ENCODE peak calls at places on chromosomes 3 and 15, in nine cellular contexts. L is uterus, F is B cell, C is mesothelial cell of epicardium, U is stomach, R is adrenal gland, G is left lung, B is GM12865, X is HFFc6. T is an unnamed sample.

GRCh38 chr3:62159056-62159455 is 214.3 kb downstream of the FEZF2 start:
- DNase-seq in L (no peak), F (no peak), C (no peak), U (no peak), R (peak; percentile 46), G (no peak), B (no peak), X (no peak), T (no peak)

GRCh38 chr3:161348791-161349400 is 22.4 kb downstream of the SPTSSB start:
- DNase-seq in L (no peak), F (no peak), C (no peak), U (no peak), R (no peak), G (no peak), B (no peak), X (no peak), T (no peak)

GRCh38 chr15:42447599-42447998 is 43.3 kb downstream of the ZNF106 start:
- DNase-seq in L (no peak), F (no peak), C (no peak), U (no peak), R (no peak), G (no peak), B (no peak), X (no peak), T (no peak)

GRCh38 chr3:41932511-41932910 is 29.4 kb downstream of the ULK4 start:
- DNase-seq in L (no peak), F (no peak), C (no peak), U (no peak), R (no peak), G (no peak), B (no peak), X (no peak), T (no peak)

GRCh38 chr15:72358532-72359180 is 17.2 kb downstream of the HEXA start:
- DNase-seq in L (peak; percentile 65), F (no peak), C (no peak), U (peak; percentile 37), R (peak; percentile 44), G (peak; percentile 71), B (peak; percentile 75), X (peak; percentile 83), T (no peak)

GRCh38 chr15:71746719-71747118 is 63.6 kb upstream of the NR2E3 start:
- DNase-seq in L (no peak), F (no peak), C (no peak), U (no peak), R (no peak), G (no peak), B (peak; percentile 55), X (no peak), T (no peak)

GRCh38 chr3:153028336-153028735 is 133.7 kb upstream of the RAP2B start:
- DNase-seq in L (no peak), F (no peak), C (no peak), U (no peak), R (no peak), G (no peak), B (no peak), X (no peak), T (no peak)

GRCh38 chr15:39192376-39192775 is 388.5 kb upstream of the THBS1 start:
- DNase-seq in L (no peak), F (no peak), C (no peak), U (no peak), R (no peak), G (no peak), B (no peak), X (no peak), T (no peak)

GRCh38 chr15:59611277-59612260 is at the start of gene GCNT3:
- DNase-seq in L (no peak), F (no peak), C (no peak), U (no peak), R (peak; percentile 43), G (no peak), B (no peak), X (peak; percentile 12), T (no peak)

GRCh38 chr3:39378092-39378491 is 5.1 kb upstream of the SLC25A38 start:
- DNase-seq in L (no peak), F (peak; percentile 52), C (no peak), U (peak; percentile 74), R (peak; percentile 51), G (no peak), B (peak; percentile 85), X (peak; percentile 32), T (peak; percentile 9)

GRCh38 chr3:183766745-183767606 is 58.4 kb downstream of the MAP6D1 start:
- DNase-seq in L (peak; percentile 57), F (peak; percentile 72), C (peak; percentile 70), U (peak; percentile 83), R (peak; percentile 83), G (peak; percentile 79), B (peak; percentile 75), X (peak; percentile 67), T (peak; percentile 73)

GRCh38 chr3:168024537-168024941 is 71.2 kb downstream of the GOLIM4 start:
- DNase-seq in L (no peak), F (no peak), C (no peak), U (no peak), R (peak; percentile 24), G (no peak), B (no peak), X (peak; percentile 88), T (no peak)

GRCh38 chr3:196941846-196942225 is 492 bp downstream of the NCBP2 start:
- DNase-seq in L (no peak), F (no peak), C (no peak), U (peak; percentile 44), R (peak; percentile 65), G (peak; percentile 54), B (peak; percentile 67), X (no peak), T (peak; percentile 43)

GRCh38 chr3:139202226-139202958 is 141.4 kb upstream of the MRPS22 start:
- DNase-seq in L (no peak), F (no peak), C (no peak), U (no peak), R (no peak), G (no peak), B (peak; percentile 64), X (no peak), T (no peak)

GRCh38 chr15:86916671-86917450 is 837.2 kb downstream of the AGBL1 start:
- DNase-seq in L (no peak), F (no peak), C (no peak), U (no peak), R (peak; percentile 17), G (no peak), B (no peak), X (no peak), T (peak; percentile 17)

GRCh38 chr3:148233403-148233802 is 464.3 kb upstream of the AGTR1 start:
- DNase-seq in L (no peak), F (no peak), C (no peak), U (no peak), R (no peak), G (no peak), B (no peak), X (no peak), T (no peak)

GRCh38 chr3:67335813-67336212 is 318.6 kb downstream of the SUCLG2 start:
- DNase-seq in L (no peak), F (no peak), C (no peak), U (no peak), R (no peak), G (no peak), B (no peak), X (no peak), T (no peak)

GRCh38 chr3:66583646-66584045 is 82.8 kb upstream of the LRIG1 start:
- DNase-seq in L (no peak), F (no peak), C (no peak), U (no peak), R (no peak), G (no peak), B (no peak), X (no peak), T (no peak)

GRCh38 chr3:51721062-51721745 is 14.3 kb downstream of the GRM2 start:
- DNase-seq in L (no peak), F (no peak), C (no peak), U (no peak), R (no peak), G (no peak), B (no peak), X (no peak), T (no peak)

GRCh38 chr3:9387322-9387655 is 10.1 kb upstream of the SETD5 start:
- DNase-seq in L (no peak), F (no peak), C (no peak), U (no peak), R (no peak), G (no peak), B (no peak), X (no peak), T (no peak)

GRCh38 chr3:69671082-69671952 is 67.9 kb upstream of the MITF start:
- DNase-seq in L (peak; percentile 45), F (no peak), C (no peak), U (no peak), R (peak; percentile 20), G (no peak), B (peak; percentile 35), X (peak; percentile 28), T (peak; percentile 58)

GRCh38 chr3:42043116-42043796 is 47.9 kb upstream of the TRAK1 start:
- DNase-seq in L (peak; percentile 46), F (no peak), C (peak; percentile 58), U (no peak), R (peak; percentile 47), G (no peak), B (no peak), X (no peak), T (peak; percentile 68)

DNA sequence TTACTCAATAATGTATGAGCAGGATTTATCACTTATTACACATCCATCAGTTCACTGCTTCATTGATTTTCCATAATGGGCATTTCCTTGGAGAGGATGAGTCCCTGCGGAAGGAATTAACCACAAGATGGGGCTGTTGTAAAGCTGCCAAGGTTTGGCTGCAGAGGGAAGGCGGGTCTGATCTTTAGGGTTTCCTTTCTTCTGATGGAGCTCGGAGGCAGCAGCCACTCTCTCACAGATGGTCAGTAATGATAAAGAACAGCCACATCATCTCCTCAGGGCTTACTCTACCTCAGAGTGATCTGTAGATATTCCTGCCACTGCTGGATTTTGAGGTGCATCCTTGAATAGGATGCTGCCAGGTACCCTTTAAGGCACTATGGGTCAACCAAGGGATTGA is 115.2 kb downstream of the USP13 start:
- DNase-seq in L (no peak), F (no peak), C (no peak), U (no peak), R (no peak), G (no peak), B (no peak), X (peak; percentile 74), T (peak; percentile 24)
- TF ChIP-seq CTCF in L (no peak), F (no peak), C (peak; percentile 24), U (peak; percentile 14), R (no peak), G (no peak), B (no peak), X (peak; percentile 85), T (peak; percentile 66)

GRCh38 chr3:54870423-54870822 is 57.4 kb downstream of the LRTM1 start:
- DNase-seq in L (peak; percentile 28), F (no peak), C (no peak), U (no peak), R (peak; percentile 37), G (no peak), B (peak; percentile 10), X (peak; percentile 97), T (peak; percentile 8)
- TF ChIP-seq CTCF in L (peak; percentile 51), F (no peak), C (peak; percentile 47), U (peak; percentile 23), R (peak; percentile 70), G (no peak), B (peak; percentile 25), X (peak; percentile 83), T (peak; percentile 70)

GRCh38 chr3:129162729-129163579 is 2.1 kb upstream of the ISY1 start:
- DNase-seq in L (no peak), F (no peak), C (no peak), U (no peak), R (no peak), G (no peak), B (peak; percentile 26), X (no peak), T (no peak)
- TF ChIP-seq CTCF in L (no peak), F (no peak), C (no peak), U (no peak), R (no peak), G (no peak), B (peak; percentile 30), X (peak; percentile 59), T (no peak)

GRCh38 chr15:91099616-91100560 is at the start of gene SV2B:
- DNase-seq in L (no peak), F (no peak), C (peak; percentile 65), U (peak; percentile 31), R (peak; percentile 59), G (no peak), B (peak; percentile 58), X (no peak), T (peak; percentile 25)
- TF ChIP-seq CTCF in L (no peak), F (no peak), C (no peak), U (no peak), R (no peak), G (no peak), B (peak; percentile 29), X (no peak), T (peak; percentile 34)